ENCODE peak calls at places on chromosome 4, in five cellular contexts. One of them, this sample, is unnamed.
A peak's percentile ranks its signal among the peaks of the same experiment; 100 is the strongest.

GRCh38 chr4:1055721-1056590 is 44.5 kb downstream of the FGFRL1 start:
- DNase-seq in BE2C: peak; percentile 58
- DNase-seq in dorsolateral prefrontal cortex: no peak
- DNase-seq in heart right ventricle: no peak
- DNase-seq in psoas muscle: no peak
- DNase-seq in this sample: no peak

GRCh38 chr4:74228691-74229640 is 71.0 kb downstream of the MTHFD2L start:
- DNase-seq in BE2C: peak; percentile 77
- DNase-seq in psoas muscle: peak; percentile 43
- DNase-seq in dorsolateral prefrontal cortex: no peak
- DNase-seq in heart right ventricle: peak; percentile 48
- DNase-seq in this sample: no peak

GRCh38 chr4:8010618-8011017 is 71.0 kb upstream of the AFAP1 start:
- DNase-seq in dorsolateral prefrontal cortex: peak; percentile 28
- DNase-seq in psoas muscle: peak; percentile 54
- DNase-seq in BE2C: peak; percentile 99
- DNase-seq in heart right ventricle: no peak
- DNase-seq in this sample: peak; percentile 22

GRCh38 chr4:124708517-124709300 is 3.8 kb downstream of the ANKRD50 start:
- DNase-seq in dorsolateral prefrontal cortex: no peak
- DNase-seq in BE2C: no peak
- DNase-seq in psoas muscle: no peak
- DNase-seq in heart right ventricle: no peak
- DNase-seq in this sample: peak; percentile 28

GRCh38 chr4:151430737-151431457 is 21.9 kb downstream of the FHIP1A start:
- DNase-seq in dorsolateral prefrontal cortex: no peak
- DNase-seq in BE2C: no peak
- DNase-seq in heart right ventricle: no peak
- DNase-seq in psoas muscle: no peak
- DNase-seq in this sample: no peak

GRCh38 chr4:106063009-106063408 is 167.7 kb downstream of the NPNT start:
- DNase-seq in BE2C: no peak
- DNase-seq in psoas muscle: no peak
- DNase-seq in heart right ventricle: no peak
- DNase-seq in dorsolateral prefrontal cortex: no peak
- DNase-seq in this sample: no peak

GRCh38 chr4:170400346-170400745 is 310.6 kb upstream of the AADAT start:
- DNase-seq in psoas muscle: no peak
- DNase-seq in heart right ventricle: no peak
- DNase-seq in dorsolateral prefrontal cortex: no peak
- DNase-seq in BE2C: no peak
- DNase-seq in this sample: no peak

GRCh38 chr4:25234390-25235367 is 846 bp downstream of the PI4K2B start:
- DNase-seq in dorsolateral prefrontal cortex: peak; percentile 67
- DNase-seq in heart right ventricle: peak; percentile 62
- DNase-seq in BE2C: peak; percentile 47
- DNase-seq in psoas muscle: peak; percentile 44
- DNase-seq in this sample: peak; percentile 49

GRCh38 chr4:75002381-75002780 is 69.5 kb downstream of the PARM1 start:
- DNase-seq in heart right ventricle: no peak
- DNase-seq in BE2C: no peak
- DNase-seq in dorsolateral prefrontal cortex: no peak
- DNase-seq in psoas muscle: no peak
- DNase-seq in this sample: no peak

GRCh38 chr4:181140037-181140603 is 1103.1 kb upstream of the TENM3 start:
- DNase-seq in psoas muscle: no peak
- DNase-seq in dorsolateral prefrontal cortex: no peak
- DNase-seq in heart right ventricle: no peak
- DNase-seq in BE2C: no peak
- DNase-seq in this sample: peak; percentile 1

GRCh38 chr4:38306482-38307071 is 346.4 kb downstream of the PTTG2 start:
- DNase-seq in BE2C: no peak
- DNase-seq in psoas muscle: no peak
- DNase-seq in heart right ventricle: no peak
- DNase-seq in dorsolateral prefrontal cortex: no peak
- DNase-seq in this sample: no peak

GRCh38 chr4:145580906-145581305 is 38.3 kb upstream of the MMAA start:
- DNase-seq in psoas muscle: no peak
- DNase-seq in BE2C: no peak
- DNase-seq in heart right ventricle: no peak
- DNase-seq in dorsolateral prefrontal cortex: no peak
- DNase-seq in this sample: no peak

GRCh38 chr4:137909910-137910309 is 332.2 kb downstream of the SLC7A11 start:
- DNase-seq in dorsolateral prefrontal cortex: no peak
- DNase-seq in psoas muscle: no peak
- DNase-seq in BE2C: peak; percentile 93
- DNase-seq in heart right ventricle: no peak
- DNase-seq in this sample: no peak

GRCh38 chr4:165489786-165490185 is 111.0 kb downstream of the CPE start:
- DNase-seq in BE2C: no peak
- DNase-seq in psoas muscle: no peak
- DNase-seq in dorsolateral prefrontal cortex: no peak
- DNase-seq in heart right ventricle: no peak
- DNase-seq in this sample: no peak

GRCh38 chr4:602559-602942 is 22.8 kb upstream of the PDE6B start:
- DNase-seq in heart right ventricle: peak; percentile 32
- DNase-seq in dorsolateral prefrontal cortex: peak; percentile 58
- DNase-seq in BE2C: peak; percentile 62
- DNase-seq in psoas muscle: no peak
- DNase-seq in this sample: no peak

GRCh38 chr4:183200453-183200852 is 101.4 kb downstream of the WWC2 start:
- DNase-seq in BE2C: peak; percentile 9
- DNase-seq in dorsolateral prefrontal cortex: peak; percentile 34
- DNase-seq in psoas muscle: peak; percentile 49
- DNase-seq in heart right ventricle: peak; percentile 63
- DNase-seq in this sample: peak; percentile 85

GRCh38 chr4:56086561-56086960 is 137.8 kb downstream of the CEP135 start:
- DNase-seq in dorsolateral prefrontal cortex: no peak
- DNase-seq in heart right ventricle: no peak
- DNase-seq in psoas muscle: no peak
- DNase-seq in BE2C: no peak
- DNase-seq in this sample: no peak

GRCh38 chr4:57071340-57071739 is 38.8 kb downstream of the IGFBP7 start:
- DNase-seq in heart right ventricle: no peak
- DNase-seq in psoas muscle: peak; percentile 38
- DNase-seq in BE2C: no peak
- DNase-seq in dorsolateral prefrontal cortex: no peak
- DNase-seq in this sample: no peak

DNA sequence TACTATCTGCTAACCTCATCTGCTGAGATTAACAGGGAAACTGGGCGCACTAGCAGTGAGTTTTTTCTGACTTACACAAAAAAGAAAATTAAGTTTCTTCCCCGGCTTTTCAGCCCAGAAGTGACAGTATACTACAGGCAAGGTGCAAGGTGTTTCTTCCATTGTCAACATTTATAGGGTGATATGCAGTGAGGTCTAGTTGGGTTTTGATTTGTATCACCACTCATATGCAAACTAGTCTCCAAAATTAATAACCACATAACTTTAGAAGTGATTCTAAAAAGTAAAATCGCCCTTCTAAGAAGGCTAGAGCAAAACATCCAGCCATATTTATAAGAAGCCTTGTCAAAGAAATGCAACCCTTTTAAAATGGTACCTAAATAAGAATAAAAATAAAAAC is 640.1 kb downstream of the ARAP2 start:
- DNase-seq in psoas muscle: no peak
- DNase-seq in dorsolateral prefrontal cortex: no peak
- DNase-seq in heart right ventricle: no peak
- DNase-seq in BE2C: no peak
- DNase-seq in this sample: no peak
- H3K4me3 ChIP-seq in psoas muscle: no peak overlapping the region
- H3K4me3 ChIP-seq in dorsolateral prefrontal cortex: no peak overlapping the region
- H3K4me3 ChIP-seq in heart right ventricle: no peak overlapping the region
- H3K4me3 ChIP-seq in BE2C: no peak overlapping the region
- H3K4me3 ChIP-seq in this sample: no peak overlapping the region

DNA sequence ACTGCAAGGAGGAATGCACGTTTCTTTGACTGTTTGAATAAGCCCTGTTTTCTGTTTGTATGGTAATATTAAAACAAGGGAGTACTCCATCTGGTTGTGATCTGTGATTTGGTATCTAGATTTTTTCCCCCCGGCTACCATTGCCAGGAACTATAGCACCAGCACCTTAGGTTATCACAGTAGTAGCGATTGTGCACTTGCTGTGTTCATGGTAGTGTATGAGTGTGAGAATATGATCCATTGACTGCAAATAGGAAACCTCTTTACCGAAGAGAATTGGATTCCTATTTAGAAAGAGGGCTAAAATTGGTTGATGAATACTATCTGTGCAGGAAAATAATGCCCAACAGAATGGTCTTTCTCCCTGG is 69.9 kb downstream of the LARP7 start:
- DNase-seq in psoas muscle: no peak
- DNase-seq in heart right ventricle: no peak
- DNase-seq in BE2C: no peak
- DNase-seq in dorsolateral prefrontal cortex: no peak
- DNase-seq in this sample: no peak
- H3K4me3 ChIP-seq in psoas muscle: peak overlapping the region; percentile 77
- H3K4me3 ChIP-seq in heart right ventricle: peak overlapping the region; percentile 61
- H3K4me3 ChIP-seq in BE2C: peak overlapping the region; percentile 81
- H3K4me3 ChIP-seq in dorsolateral prefrontal cortex: peak overlapping the region; percentile 77
- H3K4me3 ChIP-seq in this sample: no peak overlapping the region

DNA sequence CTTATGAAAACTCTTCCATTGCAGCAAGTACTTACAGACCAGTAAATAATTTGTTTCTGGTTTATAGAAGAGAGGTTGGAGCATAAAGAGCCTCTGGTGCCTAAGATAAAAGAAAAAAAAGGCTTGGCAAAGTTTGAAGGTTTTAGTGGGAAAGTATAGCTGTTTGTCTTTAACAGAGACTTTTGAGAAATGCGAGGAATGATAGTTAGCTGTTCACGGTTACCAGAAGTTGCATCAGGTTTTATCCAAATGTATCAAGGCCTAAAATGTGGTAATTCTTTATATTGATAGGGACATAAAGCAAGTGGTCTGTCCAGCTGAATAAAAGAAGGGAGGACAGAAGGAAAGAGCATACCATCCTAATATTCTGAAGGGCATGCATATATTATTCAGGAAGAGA is 29.3 kb downstream of the RAP1GDS1 start:
- DNase-seq in dorsolateral prefrontal cortex: no peak
- DNase-seq in psoas muscle: no peak
- DNase-seq in heart right ventricle: no peak
- DNase-seq in BE2C: no peak
- DNase-seq in this sample: peak; percentile 47
- H3K4me3 ChIP-seq in dorsolateral prefrontal cortex: no peak overlapping the region
- H3K4me3 ChIP-seq in psoas muscle: no peak overlapping the region
- H3K4me3 ChIP-seq in heart right ventricle: no peak overlapping the region
- H3K4me3 ChIP-seq in BE2C: no peak overlapping the region
- H3K4me3 ChIP-seq in this sample: no peak overlapping the region

GRCh38 chr4:82797048-82797590 is 1.5 kb downstream of the SCD5 start:
- DNase-seq in BE2C: peak; percentile 21
- DNase-seq in heart right ventricle: no peak
- DNase-seq in psoas muscle: no peak
- DNase-seq in dorsolateral prefrontal cortex: peak; percentile 37
- DNase-seq in this sample: no peak
- H3K4me3 ChIP-seq in BE2C: peak overlapping the region; percentile 65
- H3K4me3 ChIP-seq in heart right ventricle: peak overlapping the region; percentile 74
- H3K4me3 ChIP-seq in psoas muscle: peak overlapping the region; percentile 72
- H3K4me3 ChIP-seq in dorsolateral prefrontal cortex: peak overlapping the region; percentile 84
- H3K4me3 ChIP-seq in this sample: peak overlapping the region; percentile 71

DNA sequence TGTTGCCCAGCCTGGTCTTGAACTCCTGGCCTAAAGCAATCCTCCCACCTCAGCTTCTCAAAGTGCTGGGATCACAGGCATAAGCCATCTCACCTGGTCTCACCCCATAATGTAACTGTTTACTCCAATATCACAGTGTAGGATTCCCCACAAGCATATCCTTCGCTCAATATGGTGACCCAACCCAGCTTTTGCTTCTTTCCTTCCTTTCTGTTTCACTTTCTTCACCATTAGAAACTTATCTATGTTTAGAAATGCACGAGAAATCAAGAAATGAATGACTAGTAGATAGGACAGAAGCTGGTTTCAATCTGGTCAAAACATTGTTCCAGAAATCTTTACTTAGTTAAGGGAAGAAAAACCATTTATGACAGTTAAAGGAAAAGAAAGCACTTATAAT is 18.9 kb downstream of the TSPAN5 start:
- DNase-seq in dorsolateral prefrontal cortex: no peak
- DNase-seq in BE2C: no peak
- DNase-seq in psoas muscle: no peak
- DNase-seq in heart right ventricle: no peak
- DNase-seq in this sample: no peak
- H3K4me3 ChIP-seq in dorsolateral prefrontal cortex: no peak overlapping the region
- H3K4me3 ChIP-seq in BE2C: no peak overlapping the region
- H3K4me3 ChIP-seq in psoas muscle: no peak overlapping the region
- H3K4me3 ChIP-seq in heart right ventricle: peak overlapping the region; percentile 16
- H3K4me3 ChIP-seq in this sample: no peak overlapping the region

GRCh38 chr4:186021461-186022167 is 47.3 kb upstream of the TLR3 start:
- DNase-seq in psoas muscle: no peak
- DNase-seq in dorsolateral prefrontal cortex: peak; percentile 70
- DNase-seq in heart right ventricle: peak; percentile 25
- DNase-seq in BE2C: peak; percentile 78
- DNase-seq in this sample: no peak
- H3K4me3 ChIP-seq in psoas muscle: no peak overlapping the region
- H3K4me3 ChIP-seq in dorsolateral prefrontal cortex: peak overlapping the region; percentile 37
- H3K4me3 ChIP-seq in heart right ventricle: no peak overlapping the region
- H3K4me3 ChIP-seq in BE2C: peak overlapping the region; percentile 43
- H3K4me3 ChIP-seq in this sample: peak overlapping the region; percentile 8

GRCh38 chr4:102438396-102438795 is 62.8 kb upstream of the NFKB1 start:
- DNase-seq in dorsolateral prefrontal cortex: no peak
- DNase-seq in heart right ventricle: no peak
- DNase-seq in psoas muscle: no peak
- DNase-seq in BE2C: no peak
- DNase-seq in this sample: peak; percentile 40

GRCh38 chr4:102440498-102440897 is 60.7 kb upstream of the NFKB1 start:
- DNase-seq in heart right ventricle: no peak
- DNase-seq in psoas muscle: no peak
- DNase-seq in dorsolateral prefrontal cortex: no peak
- DNase-seq in BE2C: no peak
- DNase-seq in this sample: no peak

GRCh38 chr4:102437111-102437510 is 64.0 kb upstream of the NFKB1 start:
- DNase-seq in psoas muscle: no peak
- DNase-seq in BE2C: no peak
- DNase-seq in dorsolateral prefrontal cortex: no peak
- DNase-seq in heart right ventricle: no peak
- DNase-seq in this sample: no peak

GRCh38 chr4:102439835-102440234 is 61.3 kb upstream of the NFKB1 start:
- DNase-seq in psoas muscle: no peak
- DNase-seq in dorsolateral prefrontal cortex: no peak
- DNase-seq in BE2C: peak; percentile 20
- DNase-seq in heart right ventricle: no peak
- DNase-seq in this sample: peak; percentile 71

DNA sequence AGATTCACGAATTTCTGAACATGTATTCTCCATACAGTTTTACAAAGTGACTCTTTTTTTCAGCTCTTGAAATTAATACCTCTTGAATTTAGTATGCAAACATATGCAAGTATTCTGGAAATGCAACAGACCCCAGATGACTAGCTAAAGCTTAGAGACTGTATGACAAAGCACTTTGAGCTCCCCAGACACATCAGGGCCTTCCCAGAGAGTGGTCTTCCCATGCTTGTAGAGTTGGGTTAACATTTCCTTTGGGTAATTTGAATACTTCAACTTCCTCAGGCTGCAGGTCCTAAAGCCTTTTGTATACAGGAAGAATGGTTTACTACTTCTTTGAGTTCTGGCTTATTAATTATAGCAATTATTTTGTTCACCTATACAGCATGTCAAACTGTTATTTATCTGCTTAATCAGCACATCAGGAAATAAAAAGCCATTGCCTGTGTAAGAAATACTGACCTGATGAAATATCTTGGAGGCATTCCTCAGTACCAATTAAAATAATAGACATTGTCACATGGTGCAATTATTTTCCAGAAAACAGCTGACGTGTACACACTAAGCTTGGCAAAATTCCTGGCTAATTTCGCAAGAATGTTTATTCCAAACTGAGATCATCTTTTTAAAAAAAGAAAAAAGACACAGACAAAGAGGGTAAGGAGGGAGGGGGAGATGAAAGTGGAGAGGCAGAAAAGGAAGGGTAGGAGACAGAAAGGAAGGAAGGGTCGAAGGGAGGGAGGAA is 62.1 kb upstream of the NFKB1 start:
- DNase-seq in dorsolateral prefrontal cortex: no peak
- DNase-seq in BE2C: no peak
- DNase-seq in heart right ventricle: no peak
- DNase-seq in psoas muscle: no peak
- DNase-seq in this sample: peak; percentile 86
- H3K4me3 ChIP-seq in dorsolateral prefrontal cortex: no peak overlapping the region
- H3K4me3 ChIP-seq in BE2C: no peak overlapping the region
- H3K4me3 ChIP-seq in heart right ventricle: no peak overlapping the region
- H3K4me3 ChIP-seq in psoas muscle: peak overlapping the region; percentile 24
- H3K4me3 ChIP-seq in this sample: no peak overlapping the region